ENCODE peak calls at places on chromosomes 3 and 15, in four cellular contexts. F, J, S and K are unnamed samples.

GRCh38 chr15:76336254-76337046 is at the start of gene ISL2:
- DNase-seq in F (peak; percentile 97), J (peak; percentile 95), S (peak; percentile 99), K (peak; percentile 97)

GRCh38 chr3:111035316-111035715 is 36.3 kb upstream of the NECTIN3 start:
- DNase-seq in S (no peak), F (no peak), J (no peak), K (no peak)

GRCh38 chr3:23004971-23005370 is 198.2 kb upstream of the UBE2E2 start:
- DNase-seq in S (no peak), F (no peak), J (peak; percentile 31), K (no peak)

GRCh38 chr15:57153140-57153539 is 223.2 kb upstream of the CGNL1 start:
- DNase-seq in S (no peak), F (no peak), J (no peak), K (no peak)

GRCh38 chr15:70035719-70036077 is 62.0 kb downstream of the TLE3 start:
- DNase-seq in J (no peak), F (no peak), S (no peak), K (no peak)

GRCh38 chr15:51782357-51782896 is 31.0 kb downstream of the TMOD2 start:
- DNase-seq in S (peak; percentile 44), F (no peak), J (no peak), K (no peak)

GRCh38 chr3:158766364-158766763 is 34.1 kb upstream of the RARRES1 start:
- DNase-seq in S (no peak), J (no peak), F (no peak), K (no peak)

GRCh38 chr15:101167791-101168462 is 83.9 kb downstream of the CHSY1 start:
- DNase-seq in J (peak; percentile 57), S (peak; percentile 96), F (no peak), K (no peak)

GRCh38 chr15:85314139-85314538 is 66.3 kb upstream of the AKAP13 start:
- DNase-seq in F (no peak), S (no peak), J (no peak), K (peak; percentile 19)

GRCh38 chr3:46661776-46662766 is 31.4 kb downstream of the ALS2CL start:
- DNase-seq in S (no peak), J (no peak), F (no peak), K (peak; percentile 61)
- TF ChIP-seq CREB1 in S (no peak), J (no peak), F (no peak), K (no peak)

GRCh38 chr3:49790626-49791411 is 4.5 kb upstream of the IP6K1 start:
- DNase-seq in J (no peak), F (no peak), S (peak; percentile 61), K (no peak)
- TF ChIP-seq CREB1 in J (no peak), F (no peak), S (no peak), K (no peak)

GRCh38 chr15:90671216-90671615 is 45.9 kb upstream of the BLM start:
- DNase-seq in F (no peak), S (no peak), J (no peak), K (no peak)

GRCh38 chr15:90665288-90666134 is 51.6 kb upstream of the BLM start:
- DNase-seq in F (peak; percentile 57), J (peak; percentile 21), S (peak; percentile 75), K (no peak)

GRCh38 chr15:90664650-90665287 is 52.4 kb upstream of the BLM start:
- DNase-seq in J (peak; percentile 41), F (no peak), S (peak; percentile 61), K (no peak)

GRCh38 chr15:90666135-90666909 is 50.8 kb upstream of the BLM start:
- DNase-seq in J (no peak), S (no peak), F (no peak), K (no peak)

GRCh38 chr15:90667063-90667754 is 49.9 kb upstream of the BLM start:
- DNase-seq in F (no peak), S (no peak), J (no peak), K (no peak)
- TF ChIP-seq CREB1 in F (no peak), S (no peak), J (no peak), K (no peak)

GRCh38 chr3:45110185-45110833 is 35.9 kb downstream of the CDCP1 start:
- DNase-seq in S (no peak), J (peak; percentile 53), F (no peak), K (no peak)

GRCh38 chr3:45105855-45106655 is 40.1 kb downstream of the CDCP1 start:
- DNase-seq in F (no peak), J (no peak), S (peak; percentile 60), K (no peak)

GRCh38 chr3:45106874-45107273 is 39.3 kb downstream of the CDCP1 start:
- DNase-seq in F (no peak), S (no peak), J (no peak), K (no peak)

GRCh38 chr3:45112939-45113338 is 33.2 kb downstream of the CDCP1 start:
- DNase-seq in F (no peak), J (no peak), S (no peak), K (no peak)

GRCh38 chr3:45109736-45110135 is 36.4 kb downstream of the CDCP1 start:
- DNase-seq in J (no peak), F (no peak), S (no peak), K (no peak)
- TF ChIP-seq CREB1 in J (no peak), F (no peak), S (no peak), K (no peak)

GRCh38 chr3:4804161-4805058 is 174.8 kb upstream of the BHLHE40 start:
- DNase-seq in S (no peak), F (no peak), J (no peak), K (no peak)
- TF ChIP-seq CREB1 in S (no peak), F (no peak), J (no peak), K (no peak)